ENCODE peak calls at places on chromosomes 13 and 19, in ten cellular contexts. W, X, E, G, V, P, R, Y, S and Q are unnamed samples. For H3K9me3, the result is how much of the 10 kb centered on the place peaks cover.

GRCh38 chr19:13979224-13979623 is 26.9 kb downstream of the RFX1 start:
- DNase-seq in Y (no peak), R (no peak), X (no peak), G (no peak), S (no peak), E (peak), V (no peak), W (no peak), P (no peak), Q (no peak)

GRCh38 chr13:41470187-41470586 is 12.8 kb downstream of the RGCC start:
- DNase-seq in E (no peak), R (no peak), G (no peak), V (no peak), P (no peak), W (no peak), Y (no peak), X (no peak), S (no peak), Q (no peak)

GRCh38 chr19:4811328-4812131 is 20.0 kb downstream of the TICAM1 start:
- DNase-seq in P (peak), R (peak), S (peak), V (peak), G (peak), W (peak), Y (peak), X (peak), E (peak), Q (peak)

GRCh38 chr13:46803586-46803985 is 6.6 kb upstream of the ESD start:
- DNase-seq in G (no peak), X (no peak), P (no peak), Y (no peak), R (no peak), W (no peak), S (no peak), V (no peak), E (no peak), Q (no peak)

GRCh38 chr19:32870154-32870573 is 597 bp upstream of the SLC7A9 start:
- DNase-seq in X (no peak), R (no peak), W (peak), P (no peak), V (no peak), E (no peak), S (no peak), G (no peak), Y (no peak), Q (no peak)

GRCh38 chr13:33639640-33640080 is 178.3 kb upstream of the RFC3 start:
- DNase-seq in S (no peak), P (no peak), R (no peak), E (no peak), V (peak), G (no peak), X (no peak), W (no peak), Y (no peak), Q (no peak)

GRCh38 chr13:24381539-24382265 is 72.3 kb downstream of the C1QTNF9 start:
- DNase-seq in S (no peak), R (no peak), X (no peak), Y (no peak), P (no peak), W (no peak), E (peak), V (no peak), G (no peak), Q (no peak)

GRCh38 chr13:31073859-31074718 is 87.6 kb downstream of the HSPH1 start:
- DNase-seq in X (no peak), W (no peak), Y (no peak), G (no peak), S (no peak), R (peak), V (peak), P (no peak), E (peak), Q (peak)

GRCh38 chr19:11420894-11421606 is 1.9 kb upstream of the RGL3 start:
- DNase-seq in Y (peak), G (peak), R (no peak), W (peak), E (no peak), X (peak), V (no peak), S (no peak), P (no peak), Q (no peak)

GRCh38 chr13:94860981-94861407 is 148.6 kb upstream of the SOX21 start:
- DNase-seq in R (no peak), W (no peak), X (no peak), S (no peak), V (no peak), G (no peak), Y (no peak), P (no peak), E (peak), Q (no peak)

GRCh38 chr13:56424246-56424645 is 716.5 kb upstream of the PRR20A start:
- DNase-seq in Y (no peak), S (no peak), W (no peak), X (no peak), R (no peak), V (peak), P (no peak), G (no peak), E (no peak), Q (no peak)

GRCh38 chr13:94968040-94968756 is 255.9 kb upstream of the SOX21 start:
- DNase-seq in W (no peak), P (no peak), V (no peak), Y (no peak), E (peak), S (no peak), R (no peak), G (no peak), X (peak), Q (peak)

GRCh38 chr13:107767119-107767518 is 448.2 kb downstream of the LIG4 start:
- DNase-seq in G (no peak), W (no peak), X (no peak), Y (no peak), S (no peak), R (no peak), P (no peak), E (no peak), V (no peak), Q (no peak)

GRCh38 chr19:2394054-2394668 is 33.2 kb downstream of the TIMM13 start:
- DNase-seq in E (no peak), R (no peak), W (peak), X (no peak), S (no peak), G (no peak), V (no peak), P (no peak), Y (no peak), Q (no peak)

GRCh38 chr13:48006396-48006795 is 5.3 kb upstream of the SUCLA2 start:
- DNase-seq in G (no peak), W (no peak), X (no peak), Y (no peak), S (no peak), P (no peak), R (no peak), E (no peak), V (peak), Q (no peak)

GRCh38 chr13:44321961-44322360 is 51.7 kb upstream of the SERP2 start:
- DNase-seq in P (no peak), E (no peak), S (no peak), G (no peak), V (no peak), X (no peak), Y (no peak), W (no peak), R (no peak), Q (no peak)

GRCh38 chr19:55452381-55453325 is 8.8 kb downstream of the ISOC2 start:
- DNase-seq in Y (peak), G (peak), R (peak), W (peak), P (no peak), E (peak), S (peak), X (peak), V (peak), Q (peak)

GRCh38 chr13:86986448-86986847 is 684.7 kb upstream of the SLITRK5 start:
- DNase-seq in Y (no peak), E (no peak), R (no peak), G (no peak), P (no peak), S (no peak), X (no peak), W (no peak), V (no peak), Q (peak)

GRCh38 chr19:51788936-51789795 is 5.8 kb upstream of the FPR3 start:
- DNase-seq in E (peak), Y (no peak), P (no peak), G (no peak), S (no peak), R (no peak), W (no peak), X (no peak), V (peak), Q (no peak)

GRCh38 chr19:11881151-11881800 is 6.3 kb upstream of the ZNF69 start:
- DNase-seq in P (peak), R (peak), Y (peak), X (peak), V (peak), E (peak), W (peak), G (peak), S (no peak), Q (peak)

GRCh38 chr19:1663854-1664253 is 11.4 kb upstream of the TCF3 start:
- DNase-seq in Y (no peak), V (no peak), S (no peak), W (no peak), X (no peak), G (no peak), E (no peak), R (no peak), P (no peak), Q (peak)

GRCh38 chr19:843180-843835 is 2.5 kb downstream of the PRTN3 start:
- DNase-seq in P (peak), W (no peak), E (no peak), G (no peak), V (no peak), S (no peak), Y (no peak), R (no peak), X (no peak), Q (peak)

GRCh38 chr13:35672611-35673010 is 196.1 kb upstream of the MAB21L1 start:
- DNase-seq in P (no peak), W (no peak), V (no peak), X (no peak), R (no peak), S (no peak), G (no peak), Y (no peak), E (no peak), Q (peak)

GRCh38 chr13:45341799-45342584 is 1.0 kb upstream of the TPT1 start:
- DNase-seq in P (no peak), W (peak), V (peak), E (peak), X (no peak), Y (peak), S (peak), G (no peak), R (peak), Q (no peak)

GRCh38 chr13:96025283-96025682 is 27.9 kb downstream of the UGGT2 start:
- DNase-seq in R (no peak), X (no peak), G (no peak), S (no peak), V (no peak), W (no peak), Y (no peak), P (no peak), E (peak), Q (no peak)

DNA sequence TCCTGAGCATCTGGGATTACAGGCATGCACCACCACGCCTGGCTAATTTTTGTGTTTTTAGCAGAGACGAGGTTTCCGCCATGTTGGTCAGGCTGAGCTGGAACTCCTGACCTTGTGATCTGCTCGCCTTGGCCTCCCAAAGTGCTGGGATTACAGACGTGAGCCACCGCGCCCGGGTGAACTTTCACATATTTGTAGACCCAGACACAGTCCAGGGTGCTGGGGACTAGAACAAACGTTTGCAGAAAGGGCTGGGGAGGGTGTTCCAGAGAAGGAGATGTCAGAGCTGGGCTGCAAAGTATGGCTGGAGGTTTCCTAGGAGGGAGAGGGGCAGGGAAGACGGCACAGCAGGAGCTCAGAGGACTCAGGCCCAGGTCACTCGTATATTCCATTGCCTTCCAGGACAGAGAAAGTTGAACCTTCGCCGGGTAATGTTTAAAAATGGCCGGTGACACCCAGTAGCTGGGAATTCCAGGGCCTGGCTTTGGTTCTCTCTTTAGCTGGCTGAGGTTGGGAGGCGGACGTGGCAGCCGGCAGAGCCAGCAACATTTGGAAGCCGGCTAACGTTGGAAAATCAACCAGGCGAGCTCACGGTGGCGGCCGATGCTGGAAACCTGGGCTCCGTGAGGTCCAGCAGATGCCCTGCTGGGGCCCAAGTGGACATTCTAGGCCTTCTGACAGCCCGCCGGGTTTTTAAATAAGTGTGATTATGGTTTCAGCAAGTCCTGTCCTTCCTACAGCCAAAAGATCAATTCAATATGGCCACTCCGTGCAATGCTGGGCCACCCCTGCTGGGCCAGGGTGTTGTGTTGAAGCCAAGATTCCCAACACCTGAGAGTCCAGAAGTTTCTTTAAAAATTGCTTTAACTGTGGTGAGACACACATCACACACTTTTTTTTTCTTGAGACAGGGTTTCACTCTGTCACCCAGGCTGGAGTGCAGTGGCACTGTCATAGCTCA is 41.5 kb downstream of the NFIC start:
- DNase-seq in R (peak), S (no peak), W (no peak), V (no peak), Y (peak), P (no peak), G (peak), E (peak), X (no peak), Q (no peak)
- H3K27ac ChIP-seq in R (peak), S (peak), W (peak), V (no peak), Y (peak), P (no peak), G (peak), E (peak), X (peak), Q (no peak)

DNA sequence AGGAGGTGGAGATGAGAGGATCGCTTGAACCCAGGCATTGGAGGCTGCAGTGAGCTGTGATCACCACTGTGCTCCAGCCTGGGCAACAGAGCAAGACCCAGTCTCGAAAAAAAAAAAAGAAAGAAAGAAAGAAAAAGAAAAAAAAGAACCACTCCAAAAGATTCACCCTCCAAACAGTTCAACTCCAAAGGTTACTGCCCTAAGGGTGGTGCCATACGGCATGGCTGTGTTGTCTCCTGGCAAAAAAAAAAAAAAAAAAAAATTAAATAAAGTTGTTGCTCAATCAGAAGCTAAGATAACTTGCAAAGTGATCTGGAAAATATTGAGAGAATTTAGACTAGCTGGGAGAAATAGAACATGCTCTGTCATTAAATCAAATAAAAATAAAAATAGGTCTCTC is 79.5 kb downstream of the KCTD15 start:
- DNase-seq in X (no peak), E (no peak), P (no peak), W (no peak), V (no peak), S (no peak), Y (no peak), R (no peak), G (no peak), Q (no peak)
- H3K4me3 ChIP-seq in X (no peak), E (no peak), P (no peak), W (no peak), V (no peak), S (no peak), Y (no peak), R (no peak), G (no peak), Q (no peak)

GRCh38 chr19:31500540-31500830 is 151.2 kb upstream of the TSHZ3 start:
- DNase-seq in E (no peak), V (no peak), G (no peak), R (no peak), Y (no peak), W (no peak), X (no peak), S (no peak), P (no peak), Q (no peak)
- H3K9me3 ChIP-seq in E (under half), V (under half), G (under half), R (under half), Y (under half), W (under half), X (under half), S (under half), P (under half), Q (under half)

GRCh38 chr13:20412761-20413355 is 112.8 kb downstream of the CRYL1 start:
- DNase-seq in R (no peak), W (no peak), P (no peak), G (no peak), E (no peak), S (no peak), Y (no peak), X (no peak), V (no peak), Q (no peak)
- H3K27ac ChIP-seq in R (no peak), W (no peak), P (no peak), G (no peak), E (no peak), S (no peak), Y (no peak), X (no peak), V (no peak), Q (no peak)

GRCh38 chr19:15419413-15420025 is 731 bp upstream of the AKAP8L start:
- DNase-seq in X (no peak), S (no peak), P (no peak), Y (peak), W (no peak), E (peak), V (no peak), G (no peak), R (no peak), Q (no peak)
- H3K4me3 ChIP-seq in X (peak), S (peak), P (peak), Y (no peak), W (peak), E (no peak), V (peak), G (no peak), R (peak), Q (peak)